ENCODE peak calls at places on chromosomes 2 and 18, in seven cellular contexts. Z is fibroblast of the aortic adventitia; X is caudate nucleus; Q is activated T-helper 1 cell treated with anti-CD3 and anti-CD28 coated beads, Interleukin-12 subunit alpha, Interleukin-12 subunit beta, Interleukin-2, Interleukin-4 antibody, amounts not matched to agents 30 ng/mL and 10 ng/mL and 1 ng/mL, durations not matched to agents 14 hours and 24 hours and 36 hours; B is brain microvascular endothelial cell; H is NCI-H446 treated with DMSO at 0.1 percent for 48 hours; S is ureter. V is an unnamed sample.

GRCh38 chr18:59344990-59345389 is 14.1 kb downstream of the LMAN1 start:
- DNase-seq in S (no peak), H (no peak), X (no peak), Q (no peak), B (no peak), Z (no peak), V (no peak)

GRCh38 chr18:26471027-26471426 is 77.3 kb downstream of the KCTD1 start:
- DNase-seq in H (no peak), Z (no peak), S (no peak), X (no peak), B (peak), Q (no peak), V (no peak)

GRCh38 chr2:20496477-20496876 is 49.6 kb downstream of the RHOB start:
- DNase-seq in X (no peak), B (no peak), H (no peak), S (no peak), Z (no peak), Q (no peak), V (no peak)

GRCh38 chr2:101124684-101125366 is 26.4 kb downstream of the TBC1D8 start:
- DNase-seq in Q (no peak), H (no peak), Z (peak), B (peak), S (peak), X (no peak), V (no peak)

GRCh38 chr18:57833441-57834101 is 30.5 kb upstream of the ATP8B1 start:
- DNase-seq in X (no peak), Z (peak), B (peak), H (no peak), S (no peak), Q (peak), V (peak)

GRCh38 chr2:197909377-197909776 is 105.0 kb downstream of the PLCL1 start:
- DNase-seq in H (no peak), X (no peak), S (no peak), Z (peak), B (peak), Q (no peak), V (no peak)

GRCh38 chr2:113716291-113716690 is 40.2 kb downstream of the SLC35F5 start:
- DNase-seq in Z (peak), S (no peak), X (no peak), B (no peak), Q (no peak), H (no peak), V (no peak)

GRCh38 chr2:163347982-163348842 is 387.6 kb downstream of the FIGN start:
- DNase-seq in X (peak), H (no peak), S (peak), Q (no peak), B (peak), Z (peak), V (no peak)

GRCh38 chr2:239561448-239562001 is 160.7 kb upstream of the HDAC4 start:
- DNase-seq in Q (no peak), Z (peak), S (peak), H (no peak), X (no peak), B (peak), V (no peak)

GRCh38 chr2:197307236-197307932 is 3.2 kb downstream of the ANKRD44 start:
- DNase-seq in Q (no peak), B (no peak), Z (no peak), H (no peak), S (no peak), X (no peak), V (no peak)

GRCh38 chr18:77115461-77115907 is 17.1 kb downstream of the MBP start:
- DNase-seq in H (no peak), B (no peak), X (no peak), Q (no peak), Z (no peak), S (peak), V (no peak)

GRCh38 chr2:25331686-25332365 is 9.9 kb downstream of the DNMT3A start:
- DNase-seq in X (no peak), S (no peak), H (no peak), B (no peak), Z (no peak), Q (no peak), V (no peak)

GRCh38 chr2:32865399-32866068 is 81.2 kb upstream of the LTBP1 start:
- DNase-seq in Z (peak), X (no peak), B (peak), S (no peak), Q (no peak), H (no peak), V (no peak)

V was measured in GDM1.